ENCODE peak calls at places on chromosomes 13 and 19, in nine cellular contexts. S, D, X, P, Y, W, C, V and R are unnamed samples. For H3K36me3, the result is how much of the 10 kb centered on the place peaks cover.

GRCh38 chr19:14632286-14632685 is 42.4 kb downstream of the ADGRE3 start:
- DNase-seq in S (no peak), D (no peak), X (no peak), P (peak), Y (no peak), W (no peak), C (peak), V (no peak), R (peak)

GRCh38 chr13:38264363-38265134 is 85.1 kb upstream of the UFM1 start:
- DNase-seq in S (no peak), D (no peak), X (no peak), P (no peak), Y (no peak), W (no peak), C (no peak), V (no peak), R (no peak)

GRCh38 chr19:35164418-35164817 is 9.9 kb downstream of the FXYD5 start:
- DNase-seq in S (no peak), D (no peak), X (no peak), P (no peak), Y (no peak), W (no peak), C (no peak), V (no peak), R (no peak)

GRCh38 chr13:33322474-33322827 is 36.9 kb upstream of the STARD13 start:
- DNase-seq in S (no peak), D (no peak), X (no peak), P (no peak), Y (no peak), W (no peak), C (peak), V (peak), R (no peak)

GRCh38 chr19:38849746-38850230 is at the start of gene HNRNPL:
- DNase-seq in S (no peak), D (peak), X (no peak), P (no peak), Y (no peak), W (peak), C (no peak), V (peak), R (peak)

GRCh38 chr13:30576528-30576927 is 41.2 kb upstream of the USPL1 start:
- DNase-seq in S (no peak), D (no peak), X (no peak), P (peak), Y (no peak), W (no peak), C (peak), V (no peak), R (no peak)

GRCh38 chr13:75550159-75550567 is 572 bp downstream of the UCHL3 start:
- DNase-seq in S (peak), D (no peak), X (peak), P (peak), Y (no peak), W (no peak), C (peak), V (no peak), R (no peak)

GRCh38 chr19:33868821-33869412 is 72.2 kb downstream of the KCTD15 start:
- DNase-seq in S (no peak), D (peak), X (peak), P (no peak), Y (no peak), W (no peak), C (no peak), V (no peak), R (no peak)

GRCh38 chr13:112984501-112984900 is 15.5 kb downstream of the MCF2L start:
- DNase-seq in S (no peak), D (no peak), X (no peak), P (no peak), Y (no peak), W (no peak), C (no peak), V (no peak), R (no peak)

GRCh38 chr19:50829801-50830200 is 3.6 kb downstream of the KLK15 start:
- DNase-seq in S (no peak), D (no peak), X (no peak), P (no peak), Y (no peak), W (no peak), C (no peak), V (no peak), R (no peak)

GRCh38 chr13:98261165-98261672 is 84.2 kb upstream of the RNF113B start:
- DNase-seq in S (no peak), D (no peak), X (no peak), P (no peak), Y (no peak), W (no peak), C (no peak), V (no peak), R (no peak)

GRCh38 chr19:47161876-47162489 is 31.3 kb downstream of the SAE1 start:
- DNase-seq in S (no peak), D (no peak), X (no peak), P (no peak), Y (no peak), W (no peak), C (peak), V (no peak), R (no peak)

GRCh38 chr13:23899555-23899954 is 2.3 kb upstream of the C1QTNF9B start:
- DNase-seq in S (no peak), D (no peak), X (peak), P (peak), Y (no peak), W (no peak), C (peak), V (no peak), R (peak)

GRCh38 chr19:35170359-35171061 is 16.0 kb downstream of the FXYD5 start:
- DNase-seq in S (no peak), D (no peak), X (no peak), P (no peak), Y (no peak), W (peak), C (no peak), V (no peak), R (no peak)

GRCh38 chr13:52652170-52652979 is at the start of gene SUGT1:
- DNase-seq in S (peak), D (peak), X (peak), P (peak), Y (peak), W (peak), C (peak), V (peak), R (peak)

GRCh38 chr19:4197625-4198466 is 15.4 kb downstream of the ANKRD24 start:
- DNase-seq in S (no peak), D (peak), X (peak), P (no peak), Y (no peak), W (no peak), C (no peak), V (no peak), R (no peak)

GRCh38 chr13:31755803-31756212 is 16.5 kb downstream of the RXFP2 start:
- DNase-seq in S (no peak), D (no peak), X (no peak), P (no peak), Y (no peak), W (no peak), C (peak), V (no peak), R (no peak)

GRCh38 chr13:34864650-34865049 is 77.4 kb upstream of the NBEA start:
- DNase-seq in S (no peak), D (no peak), X (no peak), P (no peak), Y (no peak), W (no peak), C (no peak), V (no peak), R (no peak)

GRCh38 chr19:33397536-33398360 is 24.2 kb downstream of the CEBPG start:
- DNase-seq in S (no peak), D (no peak), X (peak), P (no peak), Y (no peak), W (peak), C (no peak), V (no peak), R (no peak)

GRCh38 chr13:38530492-38530891 is 156.4 kb upstream of the FREM2 start:
- DNase-seq in S (no peak), D (no peak), X (no peak), P (no peak), Y (no peak), W (no peak), C (peak), V (no peak), R (no peak)

GRCh38 chr13:35140321-35140720 is 198.3 kb downstream of the NBEA start:
- DNase-seq in S (no peak), D (no peak), X (no peak), P (no peak), Y (no peak), W (no peak), C (peak), V (no peak), R (no peak)

GRCh38 chr19:45451181-45451849 is 16.5 kb upstream of the FOSB start:
- DNase-seq in S (no peak), D (no peak), X (no peak), P (peak), Y (no peak), W (no peak), C (peak), V (peak), R (no peak)

GRCh38 chr13:79432992-79433391 is 26.9 kb upstream of the RBM26 start:
- DNase-seq in S (no peak), D (no peak), X (no peak), P (peak), Y (no peak), W (no peak), C (no peak), V (no peak), R (no peak)

GRCh38 chr19:48511321-48511731 is 309 bp downstream of the LMTK3 start:
- DNase-seq in S (no peak), D (peak), X (peak), P (no peak), Y (no peak), W (no peak), C (no peak), V (no peak), R (no peak)

GRCh38 chr19:1151917-1152601 is 22.0 kb downstream of the SBNO2 start:
- DNase-seq in S (no peak), D (no peak), X (no peak), P (no peak), Y (no peak), W (peak), C (no peak), V (no peak), R (no peak)

GRCh38 chr19:46834121-46834520 is 16.5 kb downstream of the AP2S1 start:
- DNase-seq in S (no peak), D (no peak), X (no peak), P (no peak), Y (no peak), W (no peak), C (no peak), V (no peak), R (no peak)

GRCh38 chr13:97285221-97285955 is 63.3 kb downstream of the MBNL2 start:
- DNase-seq in S (no peak), D (no peak), X (no peak), P (no peak), Y (no peak), W (no peak), C (no peak), V (no peak), R (no peak)

GRCh38 chr13:82681535-82681934 is 1200.7 kb downstream of the SLITRK1 start:
- DNase-seq in S (no peak), D (no peak), X (no peak), P (no peak), Y (no peak), W (no peak), C (no peak), V (no peak), R (no peak)

GRCh38 chr13:29624997-29625396 is 29.5 kb upstream of the SLC7A1 start:
- DNase-seq in S (no peak), D (no peak), X (no peak), P (no peak), Y (no peak), W (no peak), C (no peak), V (no peak), R (no peak)

GRCh38 chr13:32035701-32036100 is 4.1 kb downstream of the FRY start:
- DNase-seq in S (no peak), D (no peak), X (no peak), P (no peak), Y (no peak), W (no peak), C (no peak), V (no peak), R (no peak)

GRCh38 chr13:76016799-76017198 is 380.7 kb downstream of the LMO7 start:
- DNase-seq in S (no peak), D (peak), X (peak), P (peak), Y (no peak), W (peak), C (peak), V (no peak), R (no peak)

GRCh38 chr13:62085832-62086231 is 670.2 kb upstream of the PCDH20 start:
- DNase-seq in S (no peak), D (no peak), X (no peak), P (no peak), Y (no peak), W (no peak), C (no peak), V (no peak), R (no peak)

GRCh38 chr13:78875792-78876580 is 217.0 kb upstream of the OBI1 start:
- DNase-seq in S (no peak), D (peak), X (peak), P (peak), Y (no peak), W (no peak), C (no peak), V (no peak), R (peak)

GRCh38 chr19:44891016-44891882 is at the start of gene TOMM40:
- DNase-seq in S (peak), D (peak), X (peak), P (peak), Y (no peak), W (no peak), C (peak), V (peak), R (peak)

GRCh38 chr13:26996965-26997752 is 174.5 kb downstream of the USP12 start:
- DNase-seq in S (no peak), D (no peak), X (no peak), P (no peak), Y (no peak), W (no peak), C (no peak), V (no peak), R (no peak)

GRCh38 chr13:86403213-86403612 is 604.0 kb upstream of the SLITRK6 start:
- DNase-seq in S (no peak), D (no peak), X (no peak), P (no peak), Y (no peak), W (no peak), C (no peak), V (no peak), R (no peak)
- H3K36me3 ChIP-seq in S (under half), D (under half), X (under half), P (under half), Y (under half), W (under half), C (under half), V (under half), R (under half)

GRCh38 chr13:22883262-22883840 is 297.4 kb upstream of the SGCG start:
- DNase-seq in S (no peak), D (no peak), X (no peak), P (no peak), Y (no peak), W (no peak), C (no peak), V (no peak), R (peak)

GRCh38 chr13:22877421-22877820 is 303.4 kb upstream of the SGCG start:
- DNase-seq in S (no peak), D (no peak), X (no peak), P (no peak), Y (no peak), W (no peak), C (no peak), V (no peak), R (no peak)

GRCh38 chr13:22883961-22884360 is 296.8 kb upstream of the SGCG start:
- DNase-seq in S (no peak), D (no peak), X (peak), P (no peak), Y (no peak), W (no peak), C (no peak), V (no peak), R (no peak)

DNA sequence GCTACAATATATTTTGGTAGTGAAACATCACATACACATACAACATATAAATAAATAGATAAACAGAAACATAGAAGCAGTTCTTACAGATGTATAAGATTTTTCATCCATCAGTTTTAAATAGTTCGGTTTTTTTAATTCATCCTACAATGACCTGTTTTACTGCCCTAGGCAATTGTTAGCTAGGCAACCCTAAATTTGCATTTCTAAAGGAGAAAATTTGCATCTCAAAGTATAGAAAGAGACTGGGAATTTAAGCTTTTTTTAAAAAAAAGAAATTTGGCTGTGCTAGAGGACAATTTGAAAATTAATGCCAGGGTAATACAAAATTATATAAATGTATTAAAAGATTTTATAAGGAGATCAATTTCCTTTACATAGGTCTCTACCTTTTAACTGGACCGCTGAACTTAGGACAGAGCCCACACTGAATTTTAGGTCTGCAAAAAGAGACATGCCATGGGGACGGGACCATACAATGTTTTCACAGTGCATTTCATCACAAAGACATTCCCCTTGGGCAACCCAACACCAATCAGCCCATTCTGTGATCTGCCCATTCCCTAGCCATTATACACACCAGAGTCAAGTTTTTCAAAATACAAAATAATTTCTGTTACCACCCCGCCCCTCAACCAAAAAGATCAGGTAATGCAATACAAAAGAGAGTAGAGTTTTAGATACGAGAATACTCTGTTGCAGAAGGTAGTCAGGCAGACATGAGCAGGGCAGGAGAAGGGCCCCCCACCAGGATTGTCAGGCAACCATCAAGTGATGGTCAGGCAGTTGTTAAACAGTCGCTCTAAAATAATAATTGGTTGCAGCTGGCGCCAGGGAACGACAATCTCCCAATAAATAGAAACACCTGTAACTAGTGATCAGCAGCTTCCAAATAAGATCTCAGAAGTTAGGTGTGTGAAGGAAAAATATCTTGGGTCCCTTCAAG is 299.8 kb upstream of the SGCG start:
- DNase-seq in S (no peak), D (no peak), X (no peak), P (no peak), Y (no peak), W (no peak), C (no peak), V (no peak), R (no peak)
- H3K4me3 ChIP-seq in S (no peak), D (peak), X (no peak), P (no peak), Y (no peak), W (no peak), C (no peak), V (no peak), R (no peak)

DNA sequence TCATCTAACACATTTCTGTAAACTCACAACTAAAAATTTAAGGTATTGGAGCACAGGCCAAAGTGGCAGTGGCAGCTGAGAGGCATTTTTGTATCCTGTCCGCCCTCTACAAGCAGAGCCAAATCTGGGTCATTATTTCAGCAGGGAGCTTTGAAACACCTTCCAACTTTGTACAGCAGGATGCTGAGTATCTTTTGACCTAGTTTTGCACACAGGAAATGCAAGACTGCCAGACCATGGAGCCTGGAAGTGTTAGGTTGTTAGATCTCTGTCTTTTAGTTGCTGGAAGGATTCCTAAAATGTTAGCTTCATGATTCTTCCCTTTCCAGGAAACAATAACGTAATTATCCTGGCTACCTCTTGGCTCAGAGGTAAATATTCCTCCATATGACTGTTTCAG is 148.6 kb upstream of the ATXN8OS start:
- DNase-seq in S (no peak), D (no peak), X (no peak), P (no peak), Y (no peak), W (no peak), C (no peak), V (no peak), R (no peak)
- TF ChIP-seq CTCF in S (no peak), D (no peak), X (no peak), P (no peak), Y (no peak), W (no peak), C (no peak), V (no peak), R (no peak)

GRCh38 chr19:42254083-42254849 is 662 bp downstream of the ERF start:
- DNase-seq in S (no peak), D (peak), X (peak), P (peak), Y (no peak), W (peak), C (peak), V (peak), R (peak)

GRCh38 chr19:42253245-42254082 is 1.5 kb downstream of the ERF start:
- DNase-seq in S (no peak), D (peak), X (peak), P (peak), Y (no peak), W (peak), C (peak), V (peak), R (peak)

GRCh38 chr19:42251572-42251990 is 3.3 kb downstream of the ERF start:
- DNase-seq in S (no peak), D (no peak), X (no peak), P (no peak), Y (no peak), W (no peak), C (no peak), V (no peak), R (no peak)

GRCh38 chr19:42250666-42251531 is 4.0 kb downstream of the ERF start:
- DNase-seq in S (no peak), D (no peak), X (no peak), P (no peak), Y (no peak), W (peak), C (peak), V (peak), R (no peak)

DNA sequence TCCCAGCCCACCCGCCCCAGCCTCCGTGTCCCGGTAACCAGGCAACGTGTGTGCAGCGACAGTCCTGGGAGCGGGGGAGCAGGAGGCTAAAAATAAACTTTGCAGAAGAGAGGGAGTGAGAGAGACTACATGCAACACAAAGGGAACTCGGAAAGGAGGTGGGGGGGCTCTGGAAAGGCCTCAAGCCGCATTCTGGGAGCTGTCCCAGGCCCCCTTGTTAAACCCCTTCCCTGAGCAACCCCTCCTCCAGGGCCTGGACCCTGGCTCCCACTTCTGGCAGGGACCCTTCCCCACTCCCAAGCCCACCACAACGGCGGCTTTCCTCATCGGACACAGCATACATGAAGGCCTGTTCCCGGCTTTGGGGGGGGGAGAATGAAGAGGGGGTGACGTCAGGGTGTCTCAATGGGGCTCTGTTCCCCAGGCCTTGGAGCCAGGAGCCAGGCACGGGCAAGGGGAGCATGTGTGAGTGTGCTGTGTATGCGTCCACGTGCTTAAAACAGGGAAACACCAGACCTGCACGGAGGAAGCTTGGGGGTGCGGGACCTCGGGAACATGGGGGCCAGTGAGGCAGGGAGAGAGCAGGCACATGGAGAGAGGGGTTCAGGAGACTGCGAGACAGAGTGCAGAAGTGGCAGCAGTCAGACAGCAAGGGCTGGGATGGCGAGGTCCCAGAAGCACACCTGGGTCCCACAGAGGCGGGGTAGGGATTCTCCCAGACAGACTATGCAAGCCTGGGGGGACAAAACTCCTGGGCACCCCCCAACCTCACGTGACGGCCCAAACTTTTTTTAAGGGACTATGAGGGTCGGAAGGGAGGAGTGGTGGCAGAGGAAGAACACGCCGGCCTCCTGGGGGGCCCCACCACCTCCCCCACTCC is 2.3 kb downstream of the ERF start:
- DNase-seq in S (no peak), D (no peak), X (no peak), P (no peak), Y (no peak), W (peak), C (peak), V (peak), R (no peak)
- H3K36me3 ChIP-seq in S (under half), D (under half), X (under half), P (under half), Y (under half), W (under half), C (under half), V (under half), R (under half)